ENCODE peak calls at places on chromosomes 7 and 10, in four cellular contexts. K is K562, A is HCT116, G is HepG2. N is an unnamed sample.

GRCh38 chr10:111240348-111240747 is 163.5 kb downstream of the ADRA2A start:
- DNase-seq in G (no peak), A (no peak), K (no peak), N (no peak)

GRCh38 chr7:159017741-159018140 is 126.9 kb downstream of the VIPR2 start:
- DNase-seq in K (no peak), A (no peak), G (no peak), N (no peak)

GRCh38 chr7:129390314-129390713 is 43.9 kb upstream of the STRIP2 start:
- DNase-seq in A (no peak), K (no peak), G (no peak), N (no peak)

GRCh38 chr10:34235164-34235832 is 579.8 kb downstream of the PARD3 start:
- DNase-seq in K (no peak), A (no peak), G (no peak), N (no peak)

GRCh38 chr7:43669286-43670081 is 59.8 kb downstream of the COA1 start:
- DNase-seq in K (no peak), G (no peak), A (no peak), N (no peak)

GRCh38 chr7:107277331-107277730 is 108.5 kb downstream of the HBP1 start:
- DNase-seq in K (no peak), G (no peak), A (no peak), N (no peak)

GRCh38 chr7:130154501-130155317 is 50.5 kb downstream of the TMEM209 start:
- DNase-seq in K (peak; percentile 76), G (no peak), A (no peak), N (no peak)

GRCh38 chr10:118459642-118460193 is 117.6 kb upstream of the FAM204A start:
- DNase-seq in A (peak; percentile 73), G (peak; percentile 43), K (peak; percentile 66), N (peak; percentile 52)

GRCh38 chr10:25294032-25294926 is 119.5 kb downstream of the GPR158 start:
- DNase-seq in A (peak; percentile 71), G (peak; percentile 3), K (no peak), N (no peak)

GRCh38 chr7:44150466-44150832 is 9.3 kb upstream of the MYL7 start:
- DNase-seq in K (no peak), G (no peak), A (no peak), N (no peak)

GRCh38 chr10:90148121-90148855 is 446.9 kb downstream of the KIF20B start:
- DNase-seq in A (peak; percentile 71), G (peak; percentile 3), K (no peak), N (no peak)

GRCh38 chr7:43481905-43482678 is 100.8 kb upstream of the STK17A start:
- DNase-seq in G (no peak), A (no peak), K (no peak), N (no peak)

GRCh38 chr10:121188005-121188404 is 336.8 kb downstream of the WDR11 start:
- DNase-seq in A (no peak), G (no peak), K (no peak), N (no peak)

GRCh38 chr7:49417034-49417433 is 356.4 kb upstream of the VWC2 start:
- DNase-seq in K (no peak), A (no peak), G (no peak), N (no peak)

GRCh38 chr7:36016648-36017047 is 136.4 kb upstream of the EEPD1 start:
- DNase-seq in K (no peak), A (no peak), G (no peak), N (no peak)

GRCh38 chr10:49760789-49761188 is 1.3 kb downstream of the OGDHL start:
- DNase-seq in A (no peak), G (no peak), K (no peak), N (no peak)

GRCh38 chr10:70786799-70787415 is 1.7 kb upstream of the TBATA start:
- DNase-seq in A (no peak), G (no peak), K (no peak), N (no peak)

GRCh38 chr7:132402751-132403245 is 173.5 kb downstream of the PLXNA4 start:
- DNase-seq in G (no peak), A (no peak), K (no peak), N (no peak)

GRCh38 chr10:24156686-24157085 is 52.3 kb upstream of the KIAA1217 start:
- DNase-seq in K (no peak), A (no peak), G (no peak), N (no peak)

GRCh38 chr7:131919920-131920709 is 363.7 kb upstream of the PODXL start:
- DNase-seq in A (no peak), K (no peak), G (no peak), N (no peak)

GRCh38 chr10:103265712-103266329 is 11.1 kb upstream of the INA start:
- DNase-seq in K (peak; percentile 34), A (peak; percentile 42), G (peak; percentile 63), N (no peak)

GRCh38 chr10:57917019-57917418 is 350.7 kb downstream of the IPMK start:
- DNase-seq in G (no peak), K (no peak), A (no peak), N (no peak)

GRCh38 chr10:23174974-23175512 is 17.1 kb upstream of the PTF1A start:
- DNase-seq in G (no peak), A (no peak), K (no peak), N (no peak)

GRCh38 chr10:70331486-70332268 is 47.9 kb upstream of the NPFFR1 start:
- DNase-seq in G (peak; percentile 84), A (peak; percentile 96), K (peak; percentile 84), N (peak; percentile 54)

GRCh38 chr10:79923669-79924068 is 25.2 kb downstream of the SFTPD start:
- DNase-seq in K (peak; percentile 3), A (no peak), G (no peak), N (no peak)

GRCh38 chr7:24865994-24866615 is 108.8 kb upstream of the GSDME start:
- DNase-seq in A (no peak), K (no peak), G (no peak), N (no peak)

GRCh38 chr7:65722361-65722792 is 150.5 kb upstream of the VKORC1L1 start:
- DNase-seq in A (peak; percentile 37), K (peak; percentile 47), G (peak; percentile 31), N (peak; percentile 13)

GRCh38 chr10:133312769-133313145 is 4.0 kb downstream of the ZNF511 start:
- DNase-seq in K (no peak), G (no peak), A (no peak), N (no peak)

GRCh38 chr7:50507898-50508470 is 57.2 kb downstream of the DDC start:
- DNase-seq in K (no peak), A (no peak), G (no peak), N (no peak)

GRCh38 chr10:77635402-77636227 is 2.0 kb downstream of the KCNMA1 start:
- DNase-seq in G (no peak), A (no peak), K (no peak), N (no peak)
- H3K4me3 ChIP-seq in G (no peak overlapping the region), A (no peak overlapping the region), K (no peak overlapping the region), N (peak overlapping the region; percentile 87)

DNA sequence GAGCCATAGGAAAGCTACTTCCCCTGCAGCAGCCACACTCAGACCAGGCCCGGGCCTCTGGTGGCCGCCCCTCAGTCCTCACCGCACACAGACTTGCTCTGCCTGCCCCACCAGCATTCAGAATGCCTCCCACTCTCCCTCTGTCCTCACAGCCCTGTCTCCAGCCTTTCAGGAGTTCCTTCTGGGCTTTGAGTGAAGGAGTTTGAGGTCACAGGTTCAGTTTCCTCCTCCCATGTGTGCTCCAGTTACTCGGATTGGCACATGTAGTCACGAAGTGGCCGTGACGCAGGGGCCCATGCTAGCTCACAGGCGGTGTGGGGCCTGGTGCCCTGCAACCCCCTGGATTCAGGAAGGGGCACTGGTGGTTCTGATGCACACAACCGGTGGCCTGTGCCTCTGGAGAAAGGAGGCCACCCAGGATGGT is 5.3 kb downstream of the ALOX5 start:
- DNase-seq in A (no peak), K (no peak), G (no peak), N (no peak)
- TF ChIP-seq TCF7L2 in A (no peak), K (no peak), G (no peak), N (no peak)

GRCh38 chr10:99524050-99524666 is 8.6 kb upstream of the NKX2-3 start:
- DNase-seq in K (no peak), G (no peak), A (no peak), N (no peak)

GRCh38 chr10:99524736-99525380 is 7.9 kb upstream of the NKX2-3 start:
- DNase-seq in G (no peak), A (no peak), K (no peak), N (no peak)

GRCh38 chr10:99522078-99522479 is 10.7 kb upstream of the NKX2-3 start:
- DNase-seq in K (no peak), A (no peak), G (no peak), N (no peak)

GRCh38 chr10:99522511-99523250 is 10.1 kb upstream of the NKX2-3 start:
- DNase-seq in G (no peak), A (no peak), K (no peak), N (no peak)

GRCh38 chr10:99523251-99523773 is 9.4 kb upstream of the NKX2-3 start:
- DNase-seq in G (no peak), K (no peak), A (no peak), N (no peak)
- H3K4me1 ChIP-seq in G (peaks cover 44% of the 10 kb centered on the region), K (no peaks in the 10 kb centered on the region), A (no peaks in the 10 kb centered on the region), N (peaks cover 5% of the 10 kb centered on the region)

GRCh38 chr7:28885771-28886170 is 72.4 kb downstream of the TRIL start:
- DNase-seq in K (no peak), A (no peak), G (no peak), N (no peak)

GRCh38 chr7:28893888-28894287 is 64.2 kb downstream of the TRIL start:
- DNase-seq in K (no peak), G (no peak), A (no peak), N (no peak)

GRCh38 chr7:28890137-28890536 is 68.0 kb downstream of the TRIL start:
- DNase-seq in G (no peak), A (no peak), K (no peak), N (no peak)

GRCh38 chr7:28889290-28889689 is 68.8 kb downstream of the TRIL start:
- DNase-seq in K (no peak), G (no peak), A (no peak), N (no peak)

GRCh38 chr7:28891192-28891872 is 66.8 kb downstream of the TRIL start:
- DNase-seq in K (no peak), G (peak; percentile 33), A (no peak), N (no peak)
- H3K4me3 ChIP-seq in K (no peak overlapping the region), G (peak overlapping the region; percentile 3), A (no peak overlapping the region), N (no peak overlapping the region)

GRCh38 chr7:26664735-26665420 is 199.5 kb downstream of the SKAP2 start:
- DNase-seq in K (no peak), A (no peak), G (no peak), N (no peak)
- TF ChIP-seq TCF7L2 in K (no peak), A (no peak), G (no peak), N (no peak)

GRCh38 chr10:11177926-11178453 is 160.3 kb downstream of the CELF2 start:
- DNase-seq in K (peak; percentile 17), A (no peak), G (no peak), N (no peak)
- H3K4me1 ChIP-seq in K (peaks cover 44% of the 10 kb centered on the region), A (no peaks in the 10 kb centered on the region), G (no peaks in the 10 kb centered on the region), N (no peaks in the 10 kb centered on the region)

GRCh38 chr10:61899663-61899996 is 1.9 kb upstream of the ARID5B start:
- DNase-seq in K (no peak), A (no peak), G (no peak), N (no peak)
- H3K4me3 ChIP-seq in K (peak overlapping the region; percentile 51), A (peak overlapping the region; percentile 64), G (peak overlapping the region; percentile 96), N (peak overlapping the region; percentile 62)